ENCODE peak calls at places on chromosomes 3 and 15, in four cellular contexts. One of them, this sample, is unnamed.

GRCh38 chr3:179182892-179183291 is 34.7 kb downstream of the PIK3CA start:
- DNase-seq in HCT116: no peak
- DNase-seq in K562: no peak
- DNase-seq in GM12878: no peak
- DNase-seq in this sample: no peak

GRCh38 chr15:38072507-38073277 is 138.3 kb downstream of the TMCO5A start:
- DNase-seq in HCT116: peak; percentile 76
- DNase-seq in K562: peak; percentile 16
- DNase-seq in GM12878: no peak
- DNase-seq in this sample: peak; percentile 30

GRCh38 chr3:58577269-58577821 is at the start of gene FAM107A:
- DNase-seq in HCT116: no peak
- DNase-seq in K562: no peak
- DNase-seq in GM12878: no peak
- DNase-seq in this sample: no peak

GRCh38 chr3:178159691-178160090 is 376.5 kb upstream of the KCNMB2 start:
- DNase-seq in HCT116: no peak
- DNase-seq in K562: no peak
- DNase-seq in GM12878: no peak
- DNase-seq in this sample: no peak

GRCh38 chr3:187012609-187013051 is 82.3 kb downstream of the ST6GAL1 start:
- DNase-seq in HCT116: no peak
- DNase-seq in K562: no peak
- DNase-seq in GM12878: no peak
- DNase-seq in this sample: no peak

GRCh38 chr3:171811059-171811912 is 1.0 kb upstream of the PLD1 start:
- DNase-seq in HCT116: no peak
- DNase-seq in K562: peak; percentile 60
- DNase-seq in GM12878: no peak
- DNase-seq in this sample: peak; percentile 71

GRCh38 chr3:30169459-30169858 is 436.9 kb upstream of the TGFBR2 start:
- DNase-seq in HCT116: no peak
- DNase-seq in K562: no peak
- DNase-seq in GM12878: no peak
- DNase-seq in this sample: no peak

GRCh38 chr15:32861741-32862140 is 143.9 kb downstream of the GREM1 start:
- DNase-seq in HCT116: no peak
- DNase-seq in K562: no peak
- DNase-seq in GM12878: no peak
- DNase-seq in this sample: no peak

GRCh38 chr3:59237121-59237520 is 187.3 kb upstream of the CFAP20DC start:
- DNase-seq in HCT116: no peak
- DNase-seq in K562: no peak
- DNase-seq in GM12878: no peak
- DNase-seq in this sample: no peak

GRCh38 chr3:148889828-148890227 is 24.7 kb downstream of the CPA3 start:
- DNase-seq in HCT116: no peak
- DNase-seq in K562: no peak
- DNase-seq in GM12878: no peak
- DNase-seq in this sample: no peak

GRCh38 chr15:90560229-90560771 is 30.6 kb downstream of the CRTC3 start:
- DNase-seq in HCT116: no peak
- DNase-seq in K562: no peak
- DNase-seq in GM12878: no peak
- DNase-seq in this sample: no peak

GRCh38 chr15:95492388-95493070 is 838.0 kb upstream of the NR2F2 start:
- DNase-seq in HCT116: no peak
- DNase-seq in K562: no peak
- DNase-seq in GM12878: no peak
- DNase-seq in this sample: no peak

GRCh38 chr3:163521261-163521660 is 1557.0 kb downstream of the SI start:
- DNase-seq in HCT116: no peak
- DNase-seq in K562: no peak
- DNase-seq in GM12878: no peak
- DNase-seq in this sample: no peak

GRCh38 chr15:49242820-49243219 is 72.8 kb downstream of the GALK2 start:
- DNase-seq in HCT116: no peak
- DNase-seq in K562: peak; percentile 44
- DNase-seq in GM12878: no peak
- DNase-seq in this sample: no peak

GRCh38 chr3:134364936-134365765 is 9.1 kb downstream of the AMOTL2 start:
- DNase-seq in HCT116: no peak
- DNase-seq in K562: no peak
- DNase-seq in GM12878: no peak
- DNase-seq in this sample: no peak

GRCh38 chr15:55499158-55499557 is 8.9 kb downstream of the DNAAF4 start:
- DNase-seq in HCT116: no peak
- DNase-seq in K562: no peak
- DNase-seq in GM12878: no peak
- DNase-seq in this sample: no peak

GRCh38 chr15:57457726-57458125 is 81.4 kb downstream of the CGNL1 start:
- DNase-seq in HCT116: no peak
- DNase-seq in K562: no peak
- DNase-seq in GM12878: no peak
- DNase-seq in this sample: no peak

GRCh38 chr3:52775877-52776276 is 1.5 kb upstream of the ITIH1 start:
- DNase-seq in HCT116: no peak
- DNase-seq in K562: no peak
- DNase-seq in GM12878: no peak
- DNase-seq in this sample: no peak

GRCh38 chr3:141323936-141324704 is 44.2 kb upstream of the ZBTB38 start:
- DNase-seq in HCT116: no peak
- DNase-seq in K562: no peak
- DNase-seq in GM12878: no peak
- DNase-seq in this sample: no peak

GRCh38 chr15:31405200-31405929 is 78.7 kb downstream of the KLF13 start:
- DNase-seq in HCT116: no peak
- DNase-seq in K562: no peak
- DNase-seq in GM12878: no peak
- DNase-seq in this sample: peak; percentile 67

GRCh38 chr15:70580958-70581357 is 182.4 kb downstream of the UACA start:
- DNase-seq in HCT116: no peak
- DNase-seq in K562: no peak
- DNase-seq in GM12878: no peak
- DNase-seq in this sample: peak; percentile 71

GRCh38 chr3:197354195-197355059 is 56.0 kb upstream of the DLG1 start:
- DNase-seq in HCT116: no peak
- DNase-seq in K562: no peak
- DNase-seq in GM12878: peak; percentile 11
- DNase-seq in this sample: no peak

GRCh38 chr15:101010781-101011180 is 91.6 kb downstream of the LRRK1 start:
- DNase-seq in HCT116: no peak
- DNase-seq in K562: no peak
- DNase-seq in GM12878: no peak
- DNase-seq in this sample: no peak

DNA sequence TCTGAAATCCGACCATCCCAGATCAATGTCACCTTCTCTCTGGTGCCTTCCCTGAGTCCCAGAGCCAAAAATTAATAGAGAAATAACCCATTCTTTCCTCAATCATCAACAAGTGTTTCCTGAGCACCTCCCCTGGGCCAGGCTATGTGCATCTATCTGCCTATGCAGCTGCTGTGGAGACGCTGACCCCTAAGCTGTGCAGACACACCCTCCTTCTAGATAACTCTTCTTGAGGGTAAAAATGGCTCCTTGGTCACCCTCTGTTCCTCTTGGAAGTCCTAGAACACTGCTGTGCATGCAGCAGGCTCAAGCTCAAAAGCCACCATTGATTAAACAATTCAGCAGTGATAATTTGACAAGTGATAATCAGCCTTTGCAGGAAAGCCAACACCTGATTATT is 18.4 kb downstream of the CA12 start:
- DNase-seq in HCT116: no peak
- DNase-seq in K562: peak; percentile 72
- DNase-seq in GM12878: no peak
- DNase-seq in this sample: no peak
- H3K4me3 ChIP-seq in HCT116: no peak overlapping the region
- H3K4me3 ChIP-seq in K562: no peak overlapping the region
- H3K4me3 ChIP-seq in GM12878: no peak overlapping the region
- H3K4me3 ChIP-seq in this sample: no peak overlapping the region

GRCh38 chr3:35484939-35485605 is 154.3 kb upstream of the ARPP21 start:
- DNase-seq in HCT116: no peak
- DNase-seq in K562: no peak
- DNase-seq in GM12878: no peak
- DNase-seq in this sample: no peak
- TF ChIP-seq REST in HCT116: no peak
- TF ChIP-seq REST in K562: no peak
- TF ChIP-seq REST in GM12878: no peak
- TF ChIP-seq REST in this sample: no peak

DNA sequence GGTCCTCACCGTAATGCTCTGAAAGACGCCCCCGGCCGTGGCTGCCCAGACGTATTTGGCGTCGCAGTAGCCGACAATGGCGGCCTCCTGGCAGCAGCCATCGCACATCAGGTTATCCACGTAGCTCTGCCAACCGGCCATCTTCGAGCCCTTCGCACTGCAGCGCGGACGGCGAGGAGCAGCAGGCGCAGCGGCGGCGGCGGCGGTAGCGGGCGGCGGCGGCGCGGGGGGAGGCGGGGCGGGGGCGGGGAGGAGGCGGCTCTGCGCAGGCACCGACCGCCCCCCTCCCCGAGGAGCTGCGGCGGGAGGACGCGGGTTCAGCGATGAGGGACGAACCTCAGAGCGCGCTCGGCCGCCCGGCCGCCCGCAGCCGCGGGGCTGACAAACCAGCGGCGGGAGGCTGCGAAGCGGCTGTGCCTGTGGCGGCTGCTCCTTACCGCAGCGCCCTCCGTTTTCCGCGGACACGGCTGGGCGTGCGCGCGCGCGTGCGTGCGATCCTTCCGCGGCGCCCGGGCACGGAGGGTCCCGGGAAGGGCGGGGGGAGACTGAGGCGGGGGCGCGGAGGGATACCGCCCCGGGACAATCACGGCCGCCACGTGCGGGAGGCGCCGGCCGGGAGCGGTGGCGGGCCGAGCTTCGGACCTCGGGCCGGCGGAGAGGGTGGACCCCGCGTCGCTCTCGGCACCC is at the start of gene PFN2:
- DNase-seq in HCT116: peak; percentile 37
- DNase-seq in K562: peak; percentile 54
- DNase-seq in GM12878: no peak
- DNase-seq in this sample: peak; percentile 14
- H3K4me3 ChIP-seq in HCT116: peak within 1 kb of the TSS; percentile 62
- H3K4me3 ChIP-seq in K562: peak within 1 kb of the TSS; percentile 45
- H3K4me3 ChIP-seq in GM12878: peak within 1 kb of the TSS; percentile 66
- H3K4me3 ChIP-seq in this sample: peak within 1 kb of the TSS; percentile 61

GRCh38 chr3:3800076-3800448 is 831 bp downstream of the LRRN1 start:
- DNase-seq in HCT116: no peak
- DNase-seq in K562: no peak
- DNase-seq in GM12878: no peak
- DNase-seq in this sample: no peak

GRCh38 chr3:3801510-3801841 is 2.2 kb downstream of the LRRN1 start:
- DNase-seq in HCT116: no peak
- DNase-seq in K562: no peak
- DNase-seq in GM12878: no peak
- DNase-seq in this sample: no peak

GRCh38 chr3:3798641-3799113 is 554 bp upstream of the LRRN1 start:
- DNase-seq in HCT116: no peak
- DNase-seq in K562: no peak
- DNase-seq in GM12878: no peak
- DNase-seq in this sample: no peak

GRCh38 chr3:3800685-3801509 is 1.7 kb downstream of the LRRN1 start:
- DNase-seq in HCT116: no peak
- DNase-seq in K562: no peak
- DNase-seq in GM12878: no peak
- DNase-seq in this sample: no peak

GRCh38 chr3:3799173-3800075 is at the start of gene LRRN1:
- DNase-seq in HCT116: no peak
- DNase-seq in K562: no peak
- DNase-seq in GM12878: no peak
- DNase-seq in this sample: no peak
- TF ChIP-seq REST in HCT116: no peak
- TF ChIP-seq REST in K562: no peak
- TF ChIP-seq REST in GM12878: no peak
- TF ChIP-seq REST in this sample: no peak

This sample was measured in HL-60.